ENCODE peak calls at places on chromosomes 7 and 10, in nine cellular contexts. One of them, this sample, is unnamed.

GRCh38 chr10:71765176-71765906 is 8.0 kb downstream of the VSIR start:
- DNase-seq in stimulated activated CD8-positive, alpha-beta memory T cell treated with anti-CD3 and anti-CD28 coated beads, Interleukin-12 subunit alpha, Interleukin-12 subunit beta, amount 100 ng/mL, for 4 hours: no peak
- DNase-seq in activated T-helper 1 cell treated with anti-CD3 and anti-CD28 coated beads, Interleukin-12 subunit alpha, Interleukin-12 subunit beta, Interleukin-2, Interleukin-4 antibody, amounts not matched to agents 30 ng/mL and 10 ng/mL and 1 ng/mL, durations not matched to agents 14 hours and 24 hours and 36 hours: no peak
- DNase-seq in ELF-1: no peak
- DNase-seq in SJSA1: peak; percentile 19
- DNase-seq in nephron progenitor cell: no peak
- DNase-seq in T-helper 9 cell: no peak
- DNase-seq in G401: no peak
- DNase-seq in iPS DF 6.9: no peak
- DNase-seq in this sample: no peak

GRCh38 chr7:114620208-114620607 is 205.6 kb downstream of the FOXP2 start:
- DNase-seq in stimulated activated CD8-positive, alpha-beta memory T cell treated with anti-CD3 and anti-CD28 coated beads, Interleukin-12 subunit alpha, Interleukin-12 subunit beta, amount 100 ng/mL, for 4 hours: no peak
- DNase-seq in activated T-helper 1 cell treated with anti-CD3 and anti-CD28 coated beads, Interleukin-12 subunit alpha, Interleukin-12 subunit beta, Interleukin-2, Interleukin-4 antibody, amounts not matched to agents 30 ng/mL and 10 ng/mL and 1 ng/mL, durations not matched to agents 14 hours and 24 hours and 36 hours: no peak
- DNase-seq in ELF-1: no peak
- DNase-seq in SJSA1: no peak
- DNase-seq in nephron progenitor cell: no peak
- DNase-seq in T-helper 9 cell: no peak
- DNase-seq in G401: no peak
- DNase-seq in iPS DF 6.9: no peak
- DNase-seq in this sample: no peak

GRCh38 chr7:10521306-10521705 is 452.4 kb upstream of the PHF14 start:
- DNase-seq in stimulated activated CD8-positive, alpha-beta memory T cell treated with anti-CD3 and anti-CD28 coated beads, Interleukin-12 subunit alpha, Interleukin-12 subunit beta, amount 100 ng/mL, for 4 hours: no peak
- DNase-seq in activated T-helper 1 cell treated with anti-CD3 and anti-CD28 coated beads, Interleukin-12 subunit alpha, Interleukin-12 subunit beta, Interleukin-2, Interleukin-4 antibody, amounts not matched to agents 30 ng/mL and 10 ng/mL and 1 ng/mL, durations not matched to agents 14 hours and 24 hours and 36 hours: no peak
- DNase-seq in ELF-1: no peak
- DNase-seq in SJSA1: no peak
- DNase-seq in nephron progenitor cell: no peak
- DNase-seq in T-helper 9 cell: no peak
- DNase-seq in G401: no peak
- DNase-seq in iPS DF 6.9: no peak
- DNase-seq in this sample: no peak

GRCh38 chr7:112624416-112624815 is 143.6 kb downstream of the LSMEM1 start:
- DNase-seq in stimulated activated CD8-positive, alpha-beta memory T cell treated with anti-CD3 and anti-CD28 coated beads, Interleukin-12 subunit alpha, Interleukin-12 subunit beta, amount 100 ng/mL, for 4 hours: no peak
- DNase-seq in activated T-helper 1 cell treated with anti-CD3 and anti-CD28 coated beads, Interleukin-12 subunit alpha, Interleukin-12 subunit beta, Interleukin-2, Interleukin-4 antibody, amounts not matched to agents 30 ng/mL and 10 ng/mL and 1 ng/mL, durations not matched to agents 14 hours and 24 hours and 36 hours: no peak
- DNase-seq in ELF-1: no peak
- DNase-seq in SJSA1: no peak
- DNase-seq in nephron progenitor cell: no peak
- DNase-seq in T-helper 9 cell: no peak
- DNase-seq in G401: no peak
- DNase-seq in iPS DF 6.9: no peak
- DNase-seq in this sample: no peak

GRCh38 chr10:29241925-29242324 is 46.9 kb upstream of the LYZL1 start:
- DNase-seq in stimulated activated CD8-positive, alpha-beta memory T cell treated with anti-CD3 and anti-CD28 coated beads, Interleukin-12 subunit alpha, Interleukin-12 subunit beta, amount 100 ng/mL, for 4 hours: no peak
- DNase-seq in activated T-helper 1 cell treated with anti-CD3 and anti-CD28 coated beads, Interleukin-12 subunit alpha, Interleukin-12 subunit beta, Interleukin-2, Interleukin-4 antibody, amounts not matched to agents 30 ng/mL and 10 ng/mL and 1 ng/mL, durations not matched to agents 14 hours and 24 hours and 36 hours: no peak
- DNase-seq in ELF-1: no peak
- DNase-seq in SJSA1: no peak
- DNase-seq in nephron progenitor cell: no peak
- DNase-seq in T-helper 9 cell: no peak
- DNase-seq in G401: no peak
- DNase-seq in iPS DF 6.9: no peak
- DNase-seq in this sample: no peak

GRCh38 chr7:65251851-65252620 is 121.6 kb upstream of the ZNF92 start:
- DNase-seq in stimulated activated CD8-positive, alpha-beta memory T cell treated with anti-CD3 and anti-CD28 coated beads, Interleukin-12 subunit alpha, Interleukin-12 subunit beta, amount 100 ng/mL, for 4 hours: no peak
- DNase-seq in activated T-helper 1 cell treated with anti-CD3 and anti-CD28 coated beads, Interleukin-12 subunit alpha, Interleukin-12 subunit beta, Interleukin-2, Interleukin-4 antibody, amounts not matched to agents 30 ng/mL and 10 ng/mL and 1 ng/mL, durations not matched to agents 14 hours and 24 hours and 36 hours: peak; percentile 19
- DNase-seq in ELF-1: peak; percentile 96
- DNase-seq in SJSA1: no peak
- DNase-seq in nephron progenitor cell: peak; percentile 82
- DNase-seq in T-helper 9 cell: peak; percentile 27
- DNase-seq in G401: peak; percentile 89
- DNase-seq in iPS DF 6.9: peak; percentile 84
- DNase-seq in this sample: no peak

GRCh38 chr10:71835671-71836593 is 15.1 kb downstream of the PSAP start:
- DNase-seq in stimulated activated CD8-positive, alpha-beta memory T cell treated with anti-CD3 and anti-CD28 coated beads, Interleukin-12 subunit alpha, Interleukin-12 subunit beta, amount 100 ng/mL, for 4 hours: no peak
- DNase-seq in activated T-helper 1 cell treated with anti-CD3 and anti-CD28 coated beads, Interleukin-12 subunit alpha, Interleukin-12 subunit beta, Interleukin-2, Interleukin-4 antibody, amounts not matched to agents 30 ng/mL and 10 ng/mL and 1 ng/mL, durations not matched to agents 14 hours and 24 hours and 36 hours: no peak
- DNase-seq in ELF-1: peak; percentile 32
- DNase-seq in SJSA1: peak; percentile 57
- DNase-seq in nephron progenitor cell: peak; percentile 48
- DNase-seq in T-helper 9 cell: no peak
- DNase-seq in G401: no peak
- DNase-seq in iPS DF 6.9: no peak
- DNase-seq in this sample: peak; percentile 43

GRCh38 chr7:128027485-128027980 is 3.7 kb downstream of the LRRC4 start:
- DNase-seq in stimulated activated CD8-positive, alpha-beta memory T cell treated with anti-CD3 and anti-CD28 coated beads, Interleukin-12 subunit alpha, Interleukin-12 subunit beta, amount 100 ng/mL, for 4 hours: no peak
- DNase-seq in activated T-helper 1 cell treated with anti-CD3 and anti-CD28 coated beads, Interleukin-12 subunit alpha, Interleukin-12 subunit beta, Interleukin-2, Interleukin-4 antibody, amounts not matched to agents 30 ng/mL and 10 ng/mL and 1 ng/mL, durations not matched to agents 14 hours and 24 hours and 36 hours: no peak
- DNase-seq in ELF-1: no peak
- DNase-seq in SJSA1: no peak
- DNase-seq in nephron progenitor cell: peak; percentile 23
- DNase-seq in T-helper 9 cell: no peak
- DNase-seq in G401: peak; percentile 53
- DNase-seq in iPS DF 6.9: no peak
- DNase-seq in this sample: no peak

GRCh38 chr10:58813573-58813972 is 300.9 kb downstream of the BICC1 start:
- DNase-seq in stimulated activated CD8-positive, alpha-beta memory T cell treated with anti-CD3 and anti-CD28 coated beads, Interleukin-12 subunit alpha, Interleukin-12 subunit beta, amount 100 ng/mL, for 4 hours: no peak
- DNase-seq in activated T-helper 1 cell treated with anti-CD3 and anti-CD28 coated beads, Interleukin-12 subunit alpha, Interleukin-12 subunit beta, Interleukin-2, Interleukin-4 antibody, amounts not matched to agents 30 ng/mL and 10 ng/mL and 1 ng/mL, durations not matched to agents 14 hours and 24 hours and 36 hours: no peak
- DNase-seq in ELF-1: no peak
- DNase-seq in SJSA1: no peak
- DNase-seq in nephron progenitor cell: no peak
- DNase-seq in T-helper 9 cell: no peak
- DNase-seq in G401: no peak
- DNase-seq in iPS DF 6.9: no peak
- DNase-seq in this sample: no peak

GRCh38 chr7:14858410-14858809 is 44.1 kb downstream of the DGKB start:
- DNase-seq in stimulated activated CD8-positive, alpha-beta memory T cell treated with anti-CD3 and anti-CD28 coated beads, Interleukin-12 subunit alpha, Interleukin-12 subunit beta, amount 100 ng/mL, for 4 hours: no peak
- DNase-seq in activated T-helper 1 cell treated with anti-CD3 and anti-CD28 coated beads, Interleukin-12 subunit alpha, Interleukin-12 subunit beta, Interleukin-2, Interleukin-4 antibody, amounts not matched to agents 30 ng/mL and 10 ng/mL and 1 ng/mL, durations not matched to agents 14 hours and 24 hours and 36 hours: no peak
- DNase-seq in ELF-1: no peak
- DNase-seq in SJSA1: no peak
- DNase-seq in nephron progenitor cell: no peak
- DNase-seq in T-helper 9 cell: no peak
- DNase-seq in G401: no peak
- DNase-seq in iPS DF 6.9: no peak
- DNase-seq in this sample: no peak

GRCh38 chr10:33336606-33337334 is 2.3 kb upstream of the NRP1 start:
- DNase-seq in stimulated activated CD8-positive, alpha-beta memory T cell treated with anti-CD3 and anti-CD28 coated beads, Interleukin-12 subunit alpha, Interleukin-12 subunit beta, amount 100 ng/mL, for 4 hours: no peak
- DNase-seq in activated T-helper 1 cell treated with anti-CD3 and anti-CD28 coated beads, Interleukin-12 subunit alpha, Interleukin-12 subunit beta, Interleukin-2, Interleukin-4 antibody, amounts not matched to agents 30 ng/mL and 10 ng/mL and 1 ng/mL, durations not matched to agents 14 hours and 24 hours and 36 hours: no peak
- DNase-seq in ELF-1: peak; percentile 62
- DNase-seq in SJSA1: peak; percentile 77
- DNase-seq in nephron progenitor cell: peak; percentile 61
- DNase-seq in T-helper 9 cell: no peak
- DNase-seq in G401: no peak
- DNase-seq in iPS DF 6.9: no peak
- DNase-seq in this sample: no peak

GRCh38 chr7:105831824-105832535 is 44.4 kb downstream of the ATXN7L1 start:
- DNase-seq in stimulated activated CD8-positive, alpha-beta memory T cell treated with anti-CD3 and anti-CD28 coated beads, Interleukin-12 subunit alpha, Interleukin-12 subunit beta, amount 100 ng/mL, for 4 hours: no peak
- DNase-seq in activated T-helper 1 cell treated with anti-CD3 and anti-CD28 coated beads, Interleukin-12 subunit alpha, Interleukin-12 subunit beta, Interleukin-2, Interleukin-4 antibody, amounts not matched to agents 30 ng/mL and 10 ng/mL and 1 ng/mL, durations not matched to agents 14 hours and 24 hours and 36 hours: no peak
- DNase-seq in ELF-1: no peak
- DNase-seq in SJSA1: no peak
- DNase-seq in nephron progenitor cell: no peak
- DNase-seq in T-helper 9 cell: no peak
- DNase-seq in G401: no peak
- DNase-seq in iPS DF 6.9: no peak
- DNase-seq in this sample: no peak

GRCh38 chr7:69211739-69212138 is 386.5 kb upstream of the AUTS2 start:
- DNase-seq in stimulated activated CD8-positive, alpha-beta memory T cell treated with anti-CD3 and anti-CD28 coated beads, Interleukin-12 subunit alpha, Interleukin-12 subunit beta, amount 100 ng/mL, for 4 hours: no peak
- DNase-seq in activated T-helper 1 cell treated with anti-CD3 and anti-CD28 coated beads, Interleukin-12 subunit alpha, Interleukin-12 subunit beta, Interleukin-2, Interleukin-4 antibody, amounts not matched to agents 30 ng/mL and 10 ng/mL and 1 ng/mL, durations not matched to agents 14 hours and 24 hours and 36 hours: no peak
- DNase-seq in ELF-1: peak; percentile 56
- DNase-seq in SJSA1: no peak
- DNase-seq in nephron progenitor cell: no peak
- DNase-seq in T-helper 9 cell: no peak
- DNase-seq in G401: peak; percentile 12
- DNase-seq in iPS DF 6.9: no peak
- DNase-seq in this sample: no peak

GRCh38 chr10:86411281-86411841 is 44.8 kb upstream of the GRID1 start:
- DNase-seq in stimulated activated CD8-positive, alpha-beta memory T cell treated with anti-CD3 and anti-CD28 coated beads, Interleukin-12 subunit alpha, Interleukin-12 subunit beta, amount 100 ng/mL, for 4 hours: no peak
- DNase-seq in activated T-helper 1 cell treated with anti-CD3 and anti-CD28 coated beads, Interleukin-12 subunit alpha, Interleukin-12 subunit beta, Interleukin-2, Interleukin-4 antibody, amounts not matched to agents 30 ng/mL and 10 ng/mL and 1 ng/mL, durations not matched to agents 14 hours and 24 hours and 36 hours: no peak
- DNase-seq in ELF-1: no peak
- DNase-seq in SJSA1: peak; percentile 32
- DNase-seq in nephron progenitor cell: no peak
- DNase-seq in T-helper 9 cell: no peak
- DNase-seq in G401: no peak
- DNase-seq in iPS DF 6.9: no peak
- DNase-seq in this sample: peak; percentile 72

GRCh38 chr10:127524869-127525268 is 24.2 kb upstream of the NPS start:
- DNase-seq in stimulated activated CD8-positive, alpha-beta memory T cell treated with anti-CD3 and anti-CD28 coated beads, Interleukin-12 subunit alpha, Interleukin-12 subunit beta, amount 100 ng/mL, for 4 hours: no peak
- DNase-seq in activated T-helper 1 cell treated with anti-CD3 and anti-CD28 coated beads, Interleukin-12 subunit alpha, Interleukin-12 subunit beta, Interleukin-2, Interleukin-4 antibody, amounts not matched to agents 30 ng/mL and 10 ng/mL and 1 ng/mL, durations not matched to agents 14 hours and 24 hours and 36 hours: no peak
- DNase-seq in ELF-1: no peak
- DNase-seq in SJSA1: no peak
- DNase-seq in nephron progenitor cell: no peak
- DNase-seq in T-helper 9 cell: no peak
- DNase-seq in G401: no peak
- DNase-seq in iPS DF 6.9: no peak
- DNase-seq in this sample: no peak

GRCh38 chr7:15326044-15326644 is 235.7 kb downstream of the AGMO start:
- DNase-seq in stimulated activated CD8-positive, alpha-beta memory T cell treated with anti-CD3 and anti-CD28 coated beads, Interleukin-12 subunit alpha, Interleukin-12 subunit beta, amount 100 ng/mL, for 4 hours: no peak
- DNase-seq in activated T-helper 1 cell treated with anti-CD3 and anti-CD28 coated beads, Interleukin-12 subunit alpha, Interleukin-12 subunit beta, Interleukin-2, Interleukin-4 antibody, amounts not matched to agents 30 ng/mL and 10 ng/mL and 1 ng/mL, durations not matched to agents 14 hours and 24 hours and 36 hours: no peak
- DNase-seq in ELF-1: no peak
- DNase-seq in SJSA1: peak; percentile 2
- DNase-seq in nephron progenitor cell: no peak
- DNase-seq in T-helper 9 cell: no peak
- DNase-seq in G401: peak; percentile 4
- DNase-seq in iPS DF 6.9: no peak
- DNase-seq in this sample: peak; percentile 23

GRCh38 chr10:110273474-110273873 is 31.2 kb downstream of the SMNDC1 start:
- DNase-seq in stimulated activated CD8-positive, alpha-beta memory T cell treated with anti-CD3 and anti-CD28 coated beads, Interleukin-12 subunit alpha, Interleukin-12 subunit beta, amount 100 ng/mL, for 4 hours: peak; percentile 4
- DNase-seq in activated T-helper 1 cell treated with anti-CD3 and anti-CD28 coated beads, Interleukin-12 subunit alpha, Interleukin-12 subunit beta, Interleukin-2, Interleukin-4 antibody, amounts not matched to agents 30 ng/mL and 10 ng/mL and 1 ng/mL, durations not matched to agents 14 hours and 24 hours and 36 hours: no peak
- DNase-seq in ELF-1: no peak
- DNase-seq in SJSA1: no peak
- DNase-seq in nephron progenitor cell: no peak
- DNase-seq in T-helper 9 cell: peak; percentile 6
- DNase-seq in G401: peak; percentile 73
- DNase-seq in iPS DF 6.9: no peak
- DNase-seq in this sample: no peak

GRCh38 chr7:13852281-13852968 is 137.0 kb downstream of the ETV1 start:
- DNase-seq in stimulated activated CD8-positive, alpha-beta memory T cell treated with anti-CD3 and anti-CD28 coated beads, Interleukin-12 subunit alpha, Interleukin-12 subunit beta, amount 100 ng/mL, for 4 hours: no peak
- DNase-seq in activated T-helper 1 cell treated with anti-CD3 and anti-CD28 coated beads, Interleukin-12 subunit alpha, Interleukin-12 subunit beta, Interleukin-2, Interleukin-4 antibody, amounts not matched to agents 30 ng/mL and 10 ng/mL and 1 ng/mL, durations not matched to agents 14 hours and 24 hours and 36 hours: no peak
- DNase-seq in ELF-1: no peak
- DNase-seq in SJSA1: no peak
- DNase-seq in nephron progenitor cell: no peak
- DNase-seq in T-helper 9 cell: no peak
- DNase-seq in G401: peak; percentile 57
- DNase-seq in iPS DF 6.9: no peak
- DNase-seq in this sample: no peak

This sample was measured in amniotic stem cell.